ENCODE peak calls at places on chromosomes 3 and 15, in six cellular contexts. K is CD4-positive, alpha-beta T cell; U is cardiac fibroblast; M is hepatocyte; W is foreskin fibroblast; D is uterus. Y is an unnamed sample.

GRCh38 chr3:187022403-187023029 is 92.2 kb downstream of the ST6GAL1 start:
- DNase-seq in M (no peak), D (no peak), U (no peak), K (no peak), W (no peak), Y (no peak)

GRCh38 chr3:137071104-137071503 is 113.3 kb downstream of the IL20RB start:
- DNase-seq in U (peak), D (no peak), W (no peak), M (no peak), K (no peak), Y (no peak)

GRCh38 chr3:134667461-134667860 is 16.6 kb upstream of the KY start:
- DNase-seq in U (no peak), K (no peak), M (no peak), W (no peak), D (no peak), Y (no peak)

GRCh38 chr3:193190387-193190786 is 50.6 kb upstream of the PLAAT1 start:
- DNase-seq in M (peak), W (no peak), K (no peak), U (peak), D (no peak), Y (peak)

GRCh38 chr3:56911363-56911762 is 109.6 kb upstream of the ARHGEF3 start:
- DNase-seq in U (no peak), M (no peak), K (no peak), D (no peak), W (no peak), Y (no peak)

GRCh38 chr3:107062787-107063186 is 314.5 kb upstream of the CCDC54 start:
- DNase-seq in K (no peak), W (no peak), U (peak), M (no peak), D (no peak), Y (no peak)

GRCh38 chr3:81695302-81695701 is 66.1 kb downstream of the GBE1 start:
- DNase-seq in K (no peak), U (no peak), M (no peak), W (no peak), D (no peak), Y (no peak)

GRCh38 chr3:10941972-10942371 is 50.6 kb upstream of the SLC6A1 start:
- DNase-seq in U (no peak), D (no peak), K (no peak), W (no peak), M (no peak), Y (no peak)

GRCh38 chr15:74725845-74726773 is 781 bp upstream of the CYP1A1 start:
- DNase-seq in U (peak), K (peak), D (peak), M (peak), W (no peak), Y (peak)

GRCh38 chr15:96285306-96285705 is 45.2 kb upstream of the NR2F2 start:
- DNase-seq in U (peak), K (no peak), M (no peak), W (peak), D (peak), Y (no peak)

GRCh38 chr3:86990171-86990733 is 697 bp downstream of the VGLL3 start:
- DNase-seq in K (no peak), D (peak), U (no peak), W (no peak), M (peak), Y (peak)

GRCh38 chr3:143252931-143253330 is 133.4 kb downstream of the CHST2 start:
- DNase-seq in D (no peak), W (peak), K (no peak), M (no peak), U (no peak), Y (no peak)

GRCh38 chr3:74106882-74107281 is 482.1 kb upstream of the PDZRN3 start:
- DNase-seq in U (no peak), D (no peak), K (no peak), W (no peak), M (no peak), Y (no peak)

GRCh38 chr3:141486735-141487418 is at the start of gene RASA2:
- DNase-seq in U (peak), W (peak), K (peak), M (peak), D (peak), Y (peak)

GRCh38 chr15:67186226-67186649 is 68.2 kb downstream of the AAGAB start:
- DNase-seq in M (no peak), D (peak), U (peak), K (no peak), W (no peak), Y (no peak)

GRCh38 chr15:50718700-50719125 is 32.1 kb upstream of the TRPM7 start:
- DNase-seq in W (no peak), D (no peak), M (peak), U (no peak), K (no peak), Y (no peak)

GRCh38 chr3:197792019-197792647 is 1.1 kb downstream of the LRCH3 start:
- DNase-seq in K (peak), M (no peak), D (no peak), W (no peak), U (peak), Y (no peak)

GRCh38 chr3:136544532-136544931 is 207.6 kb downstream of the STAG1 start:
- DNase-seq in M (no peak), D (no peak), U (peak), W (peak), K (no peak), Y (no peak)

GRCh38 chr3:159911011-159911663 is 77.5 kb upstream of the IL12A start:
- DNase-seq in D (no peak), K (no peak), W (no peak), M (no peak), U (no peak), Y (peak)

GRCh38 chr15:26772588-26773484 is at the start of gene GABRB3:
- DNase-seq in D (peak), M (peak), W (no peak), U (peak), K (no peak), Y (peak)

GRCh38 chr3:107431298-107432012 is 54.2 kb downstream of the CCDC54 start:
- DNase-seq in U (peak), W (peak), K (peak), M (peak), D (peak), Y (peak)

GRCh38 chr3:33439421-33440327 is 531 bp downstream of the UBP1 start:
- DNase-seq in D (peak), K (peak), U (peak), W (peak), M (peak), Y (peak)

GRCh38 chr3:60434945-60435344 is 816.3 kb downstream of the FHIT start:
- DNase-seq in M (no peak), K (no peak), W (no peak), D (no peak), U (no peak), Y (no peak)

GRCh38 chr15:29970402-29970695 is 112.4 kb upstream of the GOLGA8J start:
- DNase-seq in D (no peak), U (no peak), M (no peak), W (no peak), K (no peak), Y (no peak)

GRCh38 chr3:45988804-45989203 is 6.8 kb downstream of the FYCO1 start:
- DNase-seq in D (no peak), K (no peak), M (peak), W (peak), U (peak), Y (no peak)

GRCh38 chr3:184785856-184786255 is 26.1 kb upstream of the VPS8 start:
- DNase-seq in M (no peak), U (peak), D (no peak), W (no peak), K (no peak), Y (no peak)

GRCh38 chr15:58066042-58066867 is 744 bp upstream of the ALDH1A2 start:
- DNase-seq in D (peak), W (peak), K (peak), U (peak), M (peak), Y (peak)

GRCh38 chr15:80567721-80568157 is 127.4 kb upstream of the ABHD17C start:
- DNase-seq in K (no peak), D (peak), U (peak), W (peak), M (peak), Y (peak)

GRCh38 chr3:150786791-150787190 is 23.8 kb upstream of the SIAH2 start:
- DNase-seq in D (no peak), M (no peak), W (no peak), U (no peak), K (no peak), Y (no peak)

GRCh38 chr15:100681335-100681746 is 79.0 kb downstream of the ASB7 start:
- DNase-seq in D (no peak), W (no peak), M (no peak), K (no peak), U (no peak), Y (peak)

GRCh38 chr3:135215516-135215915 is 420.5 kb downstream of the EPHB1 start:
- DNase-seq in W (no peak), K (no peak), M (no peak), D (no peak), U (no peak), Y (no peak)

GRCh38 chr3:178182337-178182761 is 353.9 kb upstream of the KCNMB2 start:
- DNase-seq in U (no peak), D (no peak), K (no peak), M (no peak), W (no peak), Y (no peak)

DNA sequence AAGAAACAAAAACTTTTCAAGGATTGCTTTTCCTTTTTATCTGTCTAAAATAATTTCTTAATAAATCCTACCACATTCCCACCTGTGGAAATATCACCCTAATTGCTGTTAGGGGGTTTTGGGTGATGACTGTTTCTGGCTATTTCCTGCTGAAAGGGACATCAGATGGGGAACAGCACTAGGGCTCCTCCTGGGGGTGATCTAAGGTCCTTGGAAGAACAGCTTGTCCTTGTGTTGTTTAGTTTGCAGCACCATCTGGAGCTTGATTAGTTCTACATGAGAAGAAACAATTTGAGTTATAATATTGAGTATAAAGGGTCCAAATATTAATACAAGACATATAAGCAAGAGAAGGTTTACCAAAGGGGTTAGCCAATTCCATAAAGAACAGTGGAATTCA is 18.7 kb downstream of the OR5H15 start:
- DNase-seq in U (no peak), D (no peak), M (peak), K (no peak), W (no peak), Y (no peak)
- TF ChIP-seq CTCF in U (no peak), D (no peak), M (peak), K (no peak), W (no peak), Y (no peak)

GRCh38 chr15:63083541-63083940 is 38.1 kb upstream of the LACTB start:
- DNase-seq in D (no peak), M (no peak), K (no peak), W (no peak), U (no peak), Y (no peak)
- TF ChIP-seq CTCF in D (no peak), M (no peak), K (no peak), W (no peak), U (no peak), Y (no peak)

GRCh38 chr3:109364088-109364487 is 26.7 kb upstream of the DPPA4 start:
- DNase-seq in K (no peak), U (no peak), M (no peak), D (no peak), W (no peak), Y (no peak)

GRCh38 chr3:109363634-109364033 is 26.3 kb upstream of the DPPA4 start:
- DNase-seq in U (no peak), K (no peak), M (no peak), D (no peak), W (no peak), Y (no peak)

GRCh38 chr3:109372639-109373038 is 35.3 kb upstream of the DPPA4 start:
- DNase-seq in D (no peak), M (no peak), W (no peak), K (no peak), U (no peak), Y (no peak)

GRCh38 chr3:109373933-109374332 is 36.6 kb upstream of the DPPA4 start:
- DNase-seq in K (no peak), D (no peak), U (no peak), M (no peak), W (no peak), Y (no peak)

DNA sequence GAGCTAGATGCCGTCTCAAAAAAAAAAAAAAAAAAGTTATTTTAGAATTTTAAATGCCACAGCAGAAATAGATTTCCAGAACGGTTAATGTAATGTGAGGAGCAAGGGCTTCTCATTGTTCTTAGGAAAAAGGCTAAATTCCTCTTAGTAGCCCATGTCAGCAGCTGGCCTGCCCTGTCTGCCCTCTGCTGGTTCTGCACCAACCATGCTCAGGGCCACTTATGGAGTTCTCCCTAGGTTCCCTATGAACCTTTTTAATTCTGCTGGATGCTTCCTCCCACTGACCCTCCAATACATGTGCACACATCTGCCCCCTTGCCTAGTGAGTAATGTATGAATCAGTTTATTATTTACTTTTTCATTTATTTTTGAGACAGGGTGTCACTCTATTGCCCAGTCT is 32.2 kb upstream of the DPPA4 start:
- DNase-seq in K (no peak), U (peak), M (peak), D (no peak), W (no peak), Y (no peak)
- TF ChIP-seq CTCF in K (no peak), U (no peak), M (peak), D (no peak), W (no peak), Y (no peak)

GRCh38 chr15:48330855-48331795 is at the start of gene DUT:
- DNase-seq in K (peak), D (peak), W (peak), M (peak), U (peak), Y (peak)
- TF ChIP-seq CTCF in K (no peak), D (no peak), W (no peak), M (peak), U (no peak), Y (no peak)